ENCODE peak calls at places on chromosome 21, in six cellular contexts. W is NCI-H2081, A is amniotic epithelial cell, Z is ELR, E is lower lobe of right lung, D is pancreas. J is an unnamed sample.

GRCh38 chr21:26449161-26449560 is 123.9 kb downstream of the CYYR1 start:
- DNase-seq in W (no peak), A (peak), Z (peak), E (no peak), D (no peak), J (peak)

GRCh38 chr21:31780944-31781343 is 49.0 kb upstream of the SCAF4 start:
- DNase-seq in W (peak), A (no peak), Z (no peak), E (no peak), D (no peak), J (peak)

GRCh38 chr21:28444567-28444966 is 548.1 kb downstream of the LTN1 start:
- DNase-seq in W (no peak), A (no peak), Z (no peak), E (no peak), D (no peak), J (no peak)

GRCh38 chr21:42381347-42381984 is 14.4 kb downstream of the TMPRSS3 start:
- DNase-seq in W (peak), A (peak), Z (peak), E (peak), D (peak), J (peak)

GRCh38 chr21:42862774-42863503 is 16.4 kb downstream of the WDR4 start:
- DNase-seq in W (peak), A (no peak), Z (no peak), E (no peak), D (no peak), J (peak)

GRCh38 chr21:16942703-16943102 is 570.1 kb upstream of the CXADR start:
- DNase-seq in W (peak), A (peak), Z (peak), E (no peak), D (no peak), J (peak)

GRCh38 chr21:42313501-42313969 is 1.7 kb downstream of the TFF3 start:
- DNase-seq in W (peak), A (no peak), Z (no peak), E (no peak), D (no peak), J (no peak)

GRCh38 chr21:38263493-38263892 is 6.7 kb downstream of the KCNJ15 start:
- DNase-seq in W (no peak), A (peak), Z (peak), E (no peak), D (no peak), J (no peak)

GRCh38 chr21:39666026-39666425 is 53.3 kb downstream of the B3GALT5 start:
- DNase-seq in W (no peak), A (no peak), Z (no peak), E (no peak), D (no peak), J (no peak)

GRCh38 chr21:31198575-31198974 is 145.5 kb downstream of the TIAM1 start:
- DNase-seq in W (peak), A (peak), Z (peak), E (no peak), D (no peak), J (peak)

GRCh38 chr21:43315244-43316137 is 111.4 kb downstream of the SIK1 start:
- DNase-seq in W (no peak), A (no peak), Z (no peak), E (no peak), D (no peak), J (no peak)

GRCh38 chr21:19864456-19864855 is 1133.8 kb upstream of the NCAM2 start:
- DNase-seq in W (peak), A (no peak), Z (no peak), E (no peak), D (no peak), J (no peak)

GRCh38 chr21:24895885-24896734 is 711.2 kb downstream of the MRPL39 start:
- DNase-seq in W (peak), A (no peak), Z (peak), E (no peak), D (no peak), J (no peak)

GRCh38 chr21:23963454-23963853 is 1643.8 kb downstream of the MRPL39 start:
- DNase-seq in W (peak), A (no peak), Z (peak), E (no peak), D (no peak), J (peak)

GRCh38 chr21:29245104-29245643 is 53.5 kb upstream of the BACH1 start:
- DNase-seq in W (no peak), A (peak), Z (no peak), E (no peak), D (no peak), J (peak)

GRCh38 chr21:44761011-44761729 is 40.5 kb downstream of the UBE2G2 start:
- DNase-seq in W (no peak), A (no peak), Z (no peak), E (no peak), D (no peak), J (peak)

J was measured in epithelial cell of esophagus.